ENCODE peak calls at places on chromosomes 11 and 22, in five cellular contexts. U is A549, Z is GM12878, L is HepG2, T is K562. O is an unnamed sample.
A peak's percentile ranks its signal among the peaks of the same experiment; 100 is the strongest.

GRCh38 chr22:37165940-37166674 is 16.4 kb upstream of the IL2RB start:
- DNase-seq in U (no peak), Z (no peak), L (no peak), T (no peak), O (no peak)

GRCh38 chr11:117793521-117793920 is 3.5 kb downstream of the DSCAML1 start:
- DNase-seq in U (no peak), Z (no peak), L (no peak), T (no peak), O (no peak)

GRCh38 chr11:94171693-94172440 is 43.2 kb downstream of the PANX1 start:
- DNase-seq in U (peak; percentile 29), Z (no peak), L (peak; percentile 31), T (peak; percentile 84), O (peak; percentile 88)

GRCh38 chr11:79100093-79100704 is 340.6 kb downstream of the TENM4 start:
- DNase-seq in U (peak; percentile 81), Z (no peak), L (peak; percentile 45), T (peak; percentile 85), O (peak; percentile 78)

GRCh38 chr11:47383106-47383505 is 4.8 kb upstream of the SPI1 start:
- DNase-seq in U (no peak), Z (no peak), L (no peak), T (no peak), O (no peak)

GRCh38 chr22:46079861-46080821 is 70.2 kb upstream of the PPARA start:
- DNase-seq in U (no peak), Z (no peak), L (no peak), T (no peak), O (no peak)

GRCh38 chr11:48107188-48107704 is 109.4 kb upstream of the OR4B1 start:
- DNase-seq in U (no peak), Z (peak; percentile 66), L (no peak), T (no peak), O (no peak)

GRCh38 chr11:58830693-58831301 is 13.7 kb downstream of the GLYATL2 start:
- DNase-seq in U (no peak), Z (no peak), L (no peak), T (no peak), O (no peak)

GRCh38 chr11:71451596-71452353 is 1.2 kb upstream of the NADSYN1 start:
- DNase-seq in U (no peak), Z (no peak), L (peak; percentile 14), T (no peak), O (peak; percentile 84)

GRCh38 chr11:103845331-103845730 is 191.1 kb upstream of the DDI1 start:
- DNase-seq in U (no peak), Z (no peak), L (no peak), T (no peak), O (no peak)

GRCh38 chr11:103844327-103845215 is 191.9 kb upstream of the DDI1 start:
- DNase-seq in U (no peak), Z (peak; percentile 30), L (no peak), T (no peak), O (no peak)

GRCh38 chr11:103842191-103842590 is 194.2 kb upstream of the DDI1 start:
- DNase-seq in U (no peak), Z (no peak), L (no peak), T (no peak), O (no peak)

DNA sequence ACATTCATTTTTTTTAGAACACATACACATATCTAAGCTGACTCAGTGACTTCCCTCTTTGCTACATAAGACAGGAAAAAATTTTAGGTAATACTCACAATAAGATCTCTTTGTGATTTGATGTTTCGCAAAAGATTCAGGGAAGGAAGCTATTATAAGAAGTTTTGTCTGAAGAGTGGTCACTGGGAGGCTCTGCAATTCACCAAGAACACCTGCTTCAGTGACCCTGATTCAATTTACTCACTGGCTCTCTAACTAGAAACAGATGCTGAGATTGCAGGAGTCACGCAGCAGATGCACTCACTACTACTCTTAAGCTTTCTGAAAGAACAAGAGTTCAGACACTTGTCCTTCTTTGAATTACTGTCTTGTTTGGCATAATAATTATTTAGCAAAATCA is 193.6 kb upstream of the DDI1 start:
- DNase-seq in U (no peak), Z (no peak), L (no peak), T (no peak), O (no peak)
- TF ChIP-seq JUNB in U (no peak), Z (no peak), L (no peak), T (no peak), O (no peak)

GRCh38 chr22:22890085-22890484 is 2.5 kb downstream of the IGLL5 start:
- DNase-seq in U (no peak), Z (no peak), L (no peak), T (peak; percentile 57), O (no peak)
- H3K4me3 ChIP-seq in U (no peak overlapping the region), Z (no peak overlapping the region), L (no peak overlapping the region), T (no peak overlapping the region), O (no peak overlapping the region)

DNA sequence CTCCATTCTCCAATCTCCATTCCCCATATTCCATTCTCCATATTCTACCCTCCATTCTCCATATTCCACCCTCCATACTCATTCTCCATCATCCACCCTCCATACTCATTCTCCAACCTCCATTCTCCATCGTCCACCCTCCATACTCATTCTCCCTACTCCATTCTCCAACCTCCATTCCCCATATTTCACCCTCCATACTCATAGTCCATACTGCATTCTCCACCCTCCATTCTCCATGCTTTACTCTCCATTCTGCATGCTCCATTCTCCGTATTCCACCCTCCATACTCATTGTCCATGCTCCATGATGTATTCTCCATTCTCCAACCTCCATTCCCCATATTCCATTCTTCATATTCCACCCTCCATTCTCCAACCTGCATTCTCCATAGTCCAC is 44.3 kb upstream of the H19 start:
- DNase-seq in U (no peak), Z (no peak), L (no peak), T (no peak), O (no peak)
- TF ChIP-seq JUNB in U (no peak), Z (no peak), L (no peak), T (no peak), O (no peak)

GRCh38 chr11:31807791-31808074 is 3.4 kb downstream of the PAX6 start:
- DNase-seq in U (no peak), Z (no peak), L (no peak), T (no peak), O (no peak)

GRCh38 chr11:31808721-31809542 is 2.2 kb downstream of the PAX6 start:
- DNase-seq in U (no peak), Z (no peak), L (no peak), T (no peak), O (peak; percentile 22)

GRCh38 chr11:31809543-31809856 is 1.6 kb downstream of the PAX6 start:
- DNase-seq in U (no peak), Z (no peak), L (no peak), T (no peak), O (no peak)

GRCh38 chr11:31806944-31807790 is 4.0 kb downstream of the PAX6 start:
- DNase-seq in U (no peak), Z (no peak), L (no peak), T (no peak), O (peak; percentile 55)

GRCh38 chr11:31808268-31808667 is 2.9 kb downstream of the PAX6 start:
- DNase-seq in U (no peak), Z (no peak), L (no peak), T (no peak), O (peak; percentile 19)
- H3K4me3 ChIP-seq in U (no peak overlapping the region), Z (no peak overlapping the region), L (no peak overlapping the region), T (no peak overlapping the region), O (peak overlapping the region; percentile 71)

GRCh38 chr11:95884802-95885201 is 39.1 kb downstream of the MTMR2 start:
- DNase-seq in U (no peak), Z (no peak), L (no peak), T (no peak), O (no peak)
- TF ChIP-seq JUNB in U (no peak), Z (no peak), L (no peak), T (no peak), O (no peak)

DNA sequence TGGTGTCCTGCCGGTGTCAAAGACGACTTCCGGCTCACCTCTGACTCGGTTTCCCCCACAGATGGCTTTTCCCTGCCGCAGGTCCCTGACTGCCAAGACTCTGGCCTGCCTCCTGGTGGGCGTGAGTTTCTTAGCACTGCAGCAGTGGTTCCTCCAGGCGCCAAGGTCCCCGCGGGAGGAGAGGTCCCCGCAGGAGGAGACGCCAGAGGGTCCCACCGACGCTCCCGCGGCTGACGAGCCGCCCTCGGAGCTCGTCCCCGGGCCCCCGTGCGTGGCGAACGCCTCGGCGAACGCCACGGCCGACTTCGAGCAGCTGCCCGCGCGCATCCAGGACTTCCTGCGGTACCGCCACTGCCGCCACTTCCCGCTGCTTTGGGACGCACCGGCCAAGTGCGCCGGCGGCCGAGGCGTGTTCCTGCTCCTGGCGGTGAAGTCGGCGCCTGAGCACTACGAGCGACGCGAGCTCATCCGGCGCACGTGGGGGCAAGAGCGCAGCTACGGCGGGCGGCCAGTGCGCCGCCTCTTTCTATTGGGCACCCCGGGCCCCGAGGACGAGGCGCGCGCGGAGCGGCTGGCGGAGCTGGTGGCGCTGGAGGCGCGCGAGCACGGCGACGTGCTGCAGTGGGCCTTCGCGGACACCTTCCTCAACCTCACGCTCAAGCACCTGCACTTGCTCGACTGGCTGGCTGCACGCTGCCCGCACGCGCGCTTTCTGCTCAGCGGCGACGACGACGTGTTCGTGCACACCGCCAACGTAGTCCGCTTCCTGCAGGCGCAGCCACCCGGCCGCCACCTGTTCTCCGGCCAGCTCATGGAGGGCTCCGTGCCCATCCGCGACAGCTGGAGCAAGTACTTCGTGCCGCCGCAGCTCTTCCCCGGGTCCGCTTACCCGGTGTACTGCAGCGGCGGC is 5.5 kb downstream of the B3GNT6 start:
- DNase-seq in U (no peak), Z (no peak), L (no peak), T (no peak), O (peak; percentile 84)
- H3K4me3 ChIP-seq in U (no peak overlapping the region), Z (no peak overlapping the region), L (no peak overlapping the region), T (no peak overlapping the region), O (peak overlapping the region; percentile 46)

DNA sequence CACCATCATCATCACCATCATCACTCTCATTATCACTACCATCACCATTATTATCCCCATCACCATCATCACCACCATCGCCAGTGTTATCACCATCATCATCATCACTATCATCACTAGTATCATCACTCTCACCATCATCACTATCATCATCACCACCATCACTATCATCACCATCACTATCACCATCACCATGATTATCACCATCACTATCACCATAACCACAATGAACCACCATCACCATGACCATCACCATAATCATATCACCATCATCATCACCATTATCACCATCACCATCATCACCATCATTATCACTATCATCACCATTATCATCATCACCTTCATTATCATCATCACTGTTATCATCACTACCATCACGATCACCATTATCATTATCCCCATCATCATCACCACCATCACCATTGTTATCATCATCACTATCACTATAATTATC is 326.7 kb downstream of the BRD1 start:
- DNase-seq in U (no peak), Z (no peak), L (no peak), T (no peak), O (no peak)
- TF ChIP-seq JUNB in U (no peak), Z (no peak), L (no peak), T (no peak), O (no peak)

O was measured in GM23338.